ENCODE peak calls at places on chromosome 14, in six cellular contexts. One of them, this sample, is unnamed.

GRCh38 chr14:58765375-58765774 is 127.6 kb downstream of the DACT1 start:
- DNase-seq in WERI-Rb-1: peak; percentile 72
- DNase-seq in body of pancreas: no peak
- DNase-seq in right lobe of liver: no peak
- DNase-seq in suprapubic skin: no peak
- DNase-seq in cardiac muscle cell: no peak
- DNase-seq in this sample: no peak

GRCh38 chr14:89240414-89240813 is 176.6 kb downstream of the FOXN3 start:
- DNase-seq in suprapubic skin: no peak
- DNase-seq in right lobe of liver: no peak
- DNase-seq in body of pancreas: no peak
- DNase-seq in cardiac muscle cell: no peak
- DNase-seq in WERI-Rb-1: no peak
- DNase-seq in this sample: no peak

GRCh38 chr14:73476451-73476905 is 14.3 kb upstream of the RIOX1 start:
- DNase-seq in body of pancreas: no peak
- DNase-seq in suprapubic skin: no peak
- DNase-seq in right lobe of liver: no peak
- DNase-seq in WERI-Rb-1: no peak
- DNase-seq in cardiac muscle cell: no peak
- DNase-seq in this sample: no peak

GRCh38 chr14:77691259-77691658 is 16.6 kb downstream of the ALKBH1 start:
- DNase-seq in suprapubic skin: no peak
- DNase-seq in body of pancreas: peak; percentile 55
- DNase-seq in right lobe of liver: no peak
- DNase-seq in WERI-Rb-1: no peak
- DNase-seq in cardiac muscle cell: no peak
- DNase-seq in this sample: peak; percentile 16

GRCh38 chr14:71665157-71665556 is 267.1 kb upstream of the RGS6 start:
- DNase-seq in cardiac muscle cell: no peak
- DNase-seq in suprapubic skin: no peak
- DNase-seq in body of pancreas: no peak
- DNase-seq in WERI-Rb-1: no peak
- DNase-seq in right lobe of liver: no peak
- DNase-seq in this sample: no peak

GRCh38 chr14:61388173-61388975 is 67.0 kb downstream of the PRKCH start:
- DNase-seq in right lobe of liver: no peak
- DNase-seq in body of pancreas: no peak
- DNase-seq in WERI-Rb-1: no peak
- DNase-seq in cardiac muscle cell: no peak
- DNase-seq in suprapubic skin: no peak
- DNase-seq in this sample: no peak

GRCh38 chr14:59293934-59294661 is 105.6 kb downstream of the DAAM1 start:
- DNase-seq in WERI-Rb-1: no peak
- DNase-seq in body of pancreas: peak; percentile 10
- DNase-seq in right lobe of liver: no peak
- DNase-seq in cardiac muscle cell: no peak
- DNase-seq in suprapubic skin: no peak
- DNase-seq in this sample: no peak

GRCh38 chr14:90061849-90062794 is at the start of gene KCNK13:
- DNase-seq in WERI-Rb-1: peak; percentile 53
- DNase-seq in cardiac muscle cell: peak; percentile 43
- DNase-seq in suprapubic skin: peak; percentile 65
- DNase-seq in body of pancreas: peak; percentile 33
- DNase-seq in right lobe of liver: no peak
- DNase-seq in this sample: peak; percentile 43

GRCh38 chr14:51006781-51007211 is 62.5 kb upstream of the PYGL start:
- DNase-seq in cardiac muscle cell: no peak
- DNase-seq in WERI-Rb-1: peak; percentile 87
- DNase-seq in suprapubic skin: peak; percentile 66
- DNase-seq in body of pancreas: no peak
- DNase-seq in right lobe of liver: no peak
- DNase-seq in this sample: peak; percentile 85

GRCh38 chr14:65095633-65096205 is 6.6 kb downstream of the MAX start:
- DNase-seq in WERI-Rb-1: no peak
- DNase-seq in cardiac muscle cell: no peak
- DNase-seq in body of pancreas: peak; percentile 53
- DNase-seq in suprapubic skin: no peak
- DNase-seq in right lobe of liver: peak; percentile 76
- DNase-seq in this sample: peak; percentile 20

GRCh38 chr14:50823763-50824636 is 7.0 kb downstream of the NIN start:
- DNase-seq in body of pancreas: peak; percentile 68
- DNase-seq in WERI-Rb-1: no peak
- DNase-seq in suprapubic skin: no peak
- DNase-seq in cardiac muscle cell: no peak
- DNase-seq in right lobe of liver: no peak
- DNase-seq in this sample: no peak

GRCh38 chr14:55107766-55108554 is 21.1 kb upstream of the LGALS3 start:
- DNase-seq in body of pancreas: peak; percentile 73
- DNase-seq in cardiac muscle cell: no peak
- DNase-seq in suprapubic skin: peak; percentile 94
- DNase-seq in WERI-Rb-1: no peak
- DNase-seq in right lobe of liver: peak; percentile 60
- DNase-seq in this sample: peak; percentile 43

GRCh38 chr14:55332654-55333570 is 61.7 kb downstream of the FBXO34 start:
- DNase-seq in suprapubic skin: no peak
- DNase-seq in body of pancreas: no peak
- DNase-seq in right lobe of liver: no peak
- DNase-seq in WERI-Rb-1: no peak
- DNase-seq in cardiac muscle cell: no peak
- DNase-seq in this sample: no peak

GRCh38 chr14:99572173-99572999 is 31.6 kb downstream of the CCDC85C start:
- DNase-seq in cardiac muscle cell: peak; percentile 47
- DNase-seq in right lobe of liver: peak; percentile 88
- DNase-seq in body of pancreas: peak; percentile 62
- DNase-seq in WERI-Rb-1: peak; percentile 97
- DNase-seq in suprapubic skin: no peak
- DNase-seq in this sample: peak; percentile 70

GRCh38 chr14:84234281-84234680 is 1295.7 kb upstream of the FLRT2 start:
- DNase-seq in body of pancreas: no peak
- DNase-seq in suprapubic skin: no peak
- DNase-seq in right lobe of liver: no peak
- DNase-seq in WERI-Rb-1: no peak
- DNase-seq in cardiac muscle cell: no peak
- DNase-seq in this sample: no peak

GRCh38 chr14:55301722-55302121 is 30.5 kb downstream of the FBXO34 start:
- DNase-seq in WERI-Rb-1: no peak
- DNase-seq in right lobe of liver: no peak
- DNase-seq in body of pancreas: no peak
- DNase-seq in cardiac muscle cell: no peak
- DNase-seq in suprapubic skin: no peak
- DNase-seq in this sample: peak; percentile 74

GRCh38 chr14:39229222-39229543 is 4.5 kb upstream of the MIA2 start:
- DNase-seq in cardiac muscle cell: no peak
- DNase-seq in right lobe of liver: no peak
- DNase-seq in suprapubic skin: no peak
- DNase-seq in body of pancreas: no peak
- DNase-seq in WERI-Rb-1: no peak
- DNase-seq in this sample: no peak

GRCh38 chr14:78902010-78902623 is 731.9 kb downstream of the NRXN3 start:
- DNase-seq in suprapubic skin: no peak
- DNase-seq in right lobe of liver: no peak
- DNase-seq in WERI-Rb-1: peak; percentile 59
- DNase-seq in cardiac muscle cell: peak; percentile 74
- DNase-seq in body of pancreas: peak; percentile 65
- DNase-seq in this sample: peak; percentile 26

GRCh38 chr14:68669644-68670343 is 123.1 kb downstream of the ZFP36L1 start:
- DNase-seq in body of pancreas: peak; percentile 48
- DNase-seq in cardiac muscle cell: no peak
- DNase-seq in suprapubic skin: no peak
- DNase-seq in WERI-Rb-1: no peak
- DNase-seq in right lobe of liver: peak; percentile 47
- DNase-seq in this sample: no peak

GRCh38 chr14:27078176-27078575 is 480.3 kb upstream of the NOVA1 start:
- DNase-seq in WERI-Rb-1: no peak
- DNase-seq in suprapubic skin: no peak
- DNase-seq in body of pancreas: no peak
- DNase-seq in right lobe of liver: no peak
- DNase-seq in cardiac muscle cell: no peak
- DNase-seq in this sample: no peak

GRCh38 chr14:26163761-26164160 is 434.1 kb downstream of the NOVA1 start:
- DNase-seq in suprapubic skin: no peak
- DNase-seq in WERI-Rb-1: peak; percentile 61
- DNase-seq in right lobe of liver: no peak
- DNase-seq in cardiac muscle cell: peak; percentile 42
- DNase-seq in body of pancreas: no peak
- DNase-seq in this sample: no peak

GRCh38 chr14:88079624-88080023 is 74.7 kb downstream of the GPR65 start:
- DNase-seq in body of pancreas: no peak
- DNase-seq in cardiac muscle cell: no peak
- DNase-seq in right lobe of liver: no peak
- DNase-seq in WERI-Rb-1: no peak
- DNase-seq in suprapubic skin: no peak
- DNase-seq in this sample: no peak

GRCh38 chr14:99252443-99252939 is 19.5 kb downstream of the BCL11B start:
- DNase-seq in right lobe of liver: no peak
- DNase-seq in suprapubic skin: no peak
- DNase-seq in WERI-Rb-1: no peak
- DNase-seq in cardiac muscle cell: no peak
- DNase-seq in body of pancreas: no peak
- DNase-seq in this sample: no peak

GRCh38 chr14:26598081-26598671 is 343 bp upstream of the NOVA1 start:
- DNase-seq in body of pancreas: peak; percentile 86
- DNase-seq in suprapubic skin: peak; percentile 90
- DNase-seq in WERI-Rb-1: peak; percentile 83
- DNase-seq in cardiac muscle cell: peak; percentile 96
- DNase-seq in right lobe of liver: peak; percentile 62
- DNase-seq in this sample: peak; percentile 89

DNA sequence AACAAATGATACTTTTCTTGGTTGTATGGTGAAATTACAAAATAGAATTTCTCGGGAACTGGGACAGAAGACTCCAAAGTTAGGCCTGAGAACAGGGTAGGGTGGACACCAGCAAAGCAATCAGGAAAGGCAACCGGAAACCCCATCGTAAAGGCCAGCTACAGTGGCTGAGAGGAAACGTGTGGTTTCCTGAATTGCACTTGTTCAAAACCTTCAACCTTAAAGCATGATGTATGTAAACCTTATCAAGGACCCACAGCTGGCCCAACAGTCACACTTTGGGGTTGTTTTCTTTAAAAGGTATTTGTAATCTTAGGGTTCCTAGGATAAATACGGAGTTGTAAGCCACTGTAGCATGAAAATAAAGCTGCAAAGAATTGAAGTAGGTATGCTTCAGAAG is 2.2 kb upstream of the PTGDR start:
- DNase-seq in WERI-Rb-1: no peak
- DNase-seq in cardiac muscle cell: no peak
- DNase-seq in right lobe of liver: no peak
- DNase-seq in body of pancreas: no peak
- DNase-seq in suprapubic skin: no peak
- DNase-seq in this sample: no peak
- H3K27me3 ChIP-seq in WERI-Rb-1: peaks cover 14% of the 10 kb centered on the region
- H3K27me3 ChIP-seq in cardiac muscle cell: peaks cover 66% of the 10 kb centered on the region
- H3K27me3 ChIP-seq in right lobe of liver: no peaks in the 10 kb centered on the region
- H3K27me3 ChIP-seq in body of pancreas: no peaks in the 10 kb centered on the region
- H3K27me3 ChIP-seq in suprapubic skin: peaks cover 28% of the 10 kb centered on the region
- H3K27me3 ChIP-seq in this sample: peaks cover 32% of the 10 kb centered on the region

DNA sequence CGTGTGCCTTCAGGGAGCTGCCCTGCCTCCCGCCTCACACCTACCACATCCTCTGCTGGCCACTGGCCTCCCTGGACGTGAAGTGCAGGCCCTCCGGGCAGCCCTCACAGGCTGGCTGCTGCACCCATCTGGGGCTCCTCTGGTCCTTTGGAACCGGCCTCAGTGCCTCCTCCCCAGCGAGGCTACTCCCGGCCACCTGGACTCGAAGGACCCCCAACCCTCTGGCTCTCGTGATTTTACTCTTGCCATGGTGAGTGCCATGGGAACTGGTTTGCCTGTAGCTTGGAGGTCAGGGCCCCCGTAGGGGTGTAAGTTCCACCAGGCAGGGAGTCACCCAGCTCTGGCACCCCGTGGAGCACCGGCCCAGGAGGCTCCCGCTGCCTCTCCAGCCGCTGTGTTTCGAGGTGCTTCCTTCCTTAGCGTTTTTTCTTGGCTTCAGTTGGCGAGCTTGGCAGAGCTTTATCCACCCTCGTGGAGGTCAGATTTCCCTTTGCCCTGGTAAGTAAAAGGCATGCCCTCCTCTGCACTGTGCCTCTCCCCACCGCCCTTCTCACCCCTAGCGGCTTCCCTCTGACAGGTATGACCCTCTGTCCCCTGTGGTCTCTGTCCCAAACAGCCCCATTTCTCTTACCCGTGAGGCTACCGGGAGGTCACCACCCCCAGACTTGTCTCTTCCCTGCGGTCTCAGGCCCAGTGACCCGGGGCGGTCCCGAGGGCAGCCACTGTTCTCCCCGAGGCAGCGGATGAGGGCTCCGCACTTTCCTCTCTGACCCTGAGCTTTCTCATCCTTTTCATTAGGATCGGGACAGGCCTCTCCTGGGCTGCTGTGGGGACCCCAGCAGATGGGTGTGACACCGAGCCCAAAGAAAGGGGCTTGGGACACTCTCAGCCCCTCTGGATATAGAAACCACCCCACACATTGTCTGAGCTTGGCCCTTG is 203.1 kb upstream of the C14orf180 start:
- DNase-seq in cardiac muscle cell: no peak
- DNase-seq in body of pancreas: no peak
- DNase-seq in suprapubic skin: no peak
- DNase-seq in WERI-Rb-1: no peak
- DNase-seq in right lobe of liver: no peak
- DNase-seq in this sample: no peak
- H3K27me3 ChIP-seq in cardiac muscle cell: no peaks in the 10 kb centered on the region
- H3K27me3 ChIP-seq in body of pancreas: peaks cover 5% of the 10 kb centered on the region
- H3K27me3 ChIP-seq in suprapubic skin: peaks cover 33% of the 10 kb centered on the region
- H3K27me3 ChIP-seq in WERI-Rb-1: no peaks in the 10 kb centered on the region
- H3K27me3 ChIP-seq in right lobe of liver: no peaks in the 10 kb centered on the region
- H3K27me3 ChIP-seq in this sample: no peaks in the 10 kb centered on the region

GRCh38 chr14:100846309-100846859 is 20.5 kb downstream of the MEG3 start:
- DNase-seq in suprapubic skin: no peak
- DNase-seq in right lobe of liver: no peak
- DNase-seq in cardiac muscle cell: no peak
- DNase-seq in WERI-Rb-1: no peak
- DNase-seq in body of pancreas: no peak
- DNase-seq in this sample: no peak
- H3K27me3 ChIP-seq in suprapubic skin: peaks cover 8% of the 10 kb centered on the region
- H3K27me3 ChIP-seq in right lobe of liver: no peaks in the 10 kb centered on the region
- H3K27me3 ChIP-seq in cardiac muscle cell: no peaks in the 10 kb centered on the region
- H3K27me3 ChIP-seq in WERI-Rb-1: no peaks in the 10 kb centered on the region
- H3K27me3 ChIP-seq in body of pancreas: no peaks in the 10 kb centered on the region
- H3K27me3 ChIP-seq in this sample: no peaks in the 10 kb centered on the region

DNA sequence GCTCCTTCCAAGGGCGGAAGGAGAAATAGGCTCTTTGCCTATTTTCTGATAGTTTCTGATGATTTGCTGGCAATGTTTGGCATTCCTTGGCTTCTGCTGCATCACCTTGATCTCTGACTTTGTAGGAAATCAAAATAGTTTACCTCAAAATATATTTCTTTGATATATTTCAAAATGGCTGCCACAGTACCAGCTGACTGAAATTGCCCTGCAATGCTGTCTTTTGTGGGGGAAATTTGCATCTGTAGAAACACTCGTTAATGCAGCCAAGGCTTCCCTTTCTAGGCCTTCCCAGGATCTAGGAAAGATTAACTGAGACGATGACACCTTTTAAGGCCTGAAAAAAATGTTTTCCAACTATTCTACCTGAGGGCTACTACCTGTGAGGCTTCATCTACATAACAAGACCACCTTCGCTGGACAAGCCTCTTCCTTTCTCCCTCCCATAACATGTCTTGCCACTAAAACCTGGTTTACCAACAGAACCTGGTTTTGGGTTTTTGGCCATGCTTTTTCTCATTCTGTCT is 212.8 kb upstream of the SSTR1 start:
- DNase-seq in right lobe of liver: no peak
- DNase-seq in suprapubic skin: no peak
- DNase-seq in cardiac muscle cell: no peak
- DNase-seq in WERI-Rb-1: no peak
- DNase-seq in body of pancreas: no peak
- DNase-seq in this sample: no peak
- H3K27me3 ChIP-seq in right lobe of liver: no peaks in the 10 kb centered on the region
- H3K27me3 ChIP-seq in suprapubic skin: no peaks in the 10 kb centered on the region
- H3K27me3 ChIP-seq in cardiac muscle cell: no peaks in the 10 kb centered on the region
- H3K27me3 ChIP-seq in WERI-Rb-1: no peaks in the 10 kb centered on the region
- H3K27me3 ChIP-seq in body of pancreas: no peaks in the 10 kb centered on the region
- H3K27me3 ChIP-seq in this sample: no peaks in the 10 kb centered on the region